ENCODE peak calls at places on chromosomes 6 and 20, in seven cellular contexts. E, J, V, R, F, U and G are unnamed samples.

GRCh38 chr20:40332167-40332566 is 356.9 kb downstream of the MAFB start:
- DNase-seq in J (no peak), F (no peak), E (no peak), V (no peak), R (no peak), U (no peak), G (no peak)

GRCh38 chr20:60718743-60719142 is 533.3 kb upstream of the CDH4 start:
- DNase-seq in U (no peak), J (no peak), E (no peak), V (no peak), F (no peak), R (no peak), G (no peak)

GRCh38 chr6:116450769-116451740 is 10.1 kb upstream of the CALHM6 start:
- DNase-seq in V (no peak), R (no peak), J (no peak), E (no peak), U (no peak), F (peak), G (peak)

GRCh38 chr20:2382833-2383232 is 2.1 kb downstream of the TGM6 start:
- DNase-seq in R (no peak), F (no peak), J (no peak), E (no peak), V (no peak), U (no peak), G (no peak)

GRCh38 chr20:49781676-49782075 is 31.0 kb upstream of the SLC9A8 start:
- DNase-seq in F (no peak), V (no peak), E (no peak), J (no peak), R (no peak), U (no peak), G (no peak)

GRCh38 chr20:14921546-14921945 is 584.1 kb upstream of the FLRT3 start:
- DNase-seq in R (no peak), J (no peak), E (no peak), U (no peak), V (no peak), F (no peak), G (no peak)

GRCh38 chr6:129555206-129555832 is 154.7 kb downstream of the ARHGAP18 start:
- DNase-seq in E (no peak), J (peak), F (no peak), R (no peak), V (no peak), U (no peak), G (no peak)

GRCh38 chr6:109526905-109527628 is 44.0 kb upstream of the ZBTB24 start:
- DNase-seq in F (peak), V (peak), R (peak), J (no peak), U (no peak), E (peak), G (peak)

GRCh38 chr20:17518339-17519052 is 12.7 kb downstream of the BFSP1 start:
- DNase-seq in V (no peak), E (no peak), U (no peak), R (no peak), J (no peak), F (no peak), G (no peak)

GRCh38 chr20:24134284-24134683 is 145.7 kb upstream of the GGTLC1 start:
- DNase-seq in V (no peak), E (no peak), J (no peak), R (no peak), U (no peak), F (no peak), G (peak)

GRCh38 chr6:107555449-107555848 is 65.5 kb downstream of the SOBP start:
- DNase-seq in F (no peak), E (no peak), R (no peak), U (no peak), J (no peak), V (no peak), G (no peak)

GRCh38 chr20:58179432-58180099 is 48.9 kb downstream of the ANKRD60 start:
- DNase-seq in E (peak), R (peak), U (no peak), V (no peak), J (no peak), F (peak), G (no peak)

GRCh38 chr6:116385462-116385807 is 14.7 kb downstream of the DSE start:
- DNase-seq in U (no peak), J (no peak), E (no peak), R (no peak), F (no peak), V (no peak), G (no peak)

GRCh38 chr6:122284848-122285247 is 114.6 kb upstream of the HSF2 start:
- DNase-seq in J (no peak), E (no peak), F (no peak), R (no peak), U (no peak), V (no peak), G (no peak)

GRCh38 chr6:43076928-43077809 is 1.1 kb downstream of the PTK7 start:
- DNase-seq in R (no peak), F (no peak), V (no peak), U (peak), J (no peak), E (no peak), G (no peak)

GRCh38 chr6:24918641-24919403 is 16.9 kb downstream of the RIPOR2 start:
- DNase-seq in V (no peak), E (no peak), J (no peak), R (no peak), U (no peak), F (peak), G (peak)

GRCh38 chr6:85640806-85641205 is 1.9 kb downstream of the SYNCRIP start:
- DNase-seq in J (no peak), V (no peak), F (no peak), E (no peak), R (no peak), U (no peak), G (no peak)

GRCh38 chr20:3239026-3239866 is at the start of gene SLC4A11:
- DNase-seq in R (no peak), U (no peak), E (peak), J (no peak), V (no peak), F (peak), G (no peak)

GRCh38 chr6:142075516-142076101 is 57.1 kb upstream of the GJE1 start:
- DNase-seq in V (no peak), E (no peak), U (no peak), R (no peak), F (peak), J (no peak), G (no peak)

GRCh38 chr20:36262440-36262839 is 26.2 kb downstream of the AAR2 start:
- DNase-seq in E (no peak), R (no peak), J (no peak), V (no peak), F (no peak), U (no peak), G (no peak)

GRCh38 chr6:15274696-15275387 is 29.0 kb downstream of the JARID2 start:
- DNase-seq in U (no peak), V (no peak), E (no peak), F (no peak), J (no peak), R (no peak), G (no peak)

GRCh38 chr6:168150551-168151444 is 71.8 kb upstream of the FRMD1 start:
- DNase-seq in F (no peak), R (no peak), V (no peak), E (no peak), J (no peak), U (peak), G (peak)

GRCh38 chr6:144736763-144737162 is 451.6 kb downstream of the UTRN start:
- DNase-seq in J (no peak), R (no peak), F (no peak), V (no peak), U (no peak), E (no peak), G (no peak)

GRCh38 chr20:36066777-36067176 is 87.8 kb upstream of the EPB41L1 start:
- DNase-seq in E (no peak), R (no peak), J (no peak), F (no peak), U (no peak), V (no peak), G (no peak)

GRCh38 chr6:16333580-16333979 is 95.2 kb downstream of the GMPR start:
- DNase-seq in R (no peak), E (no peak), F (no peak), U (no peak), V (no peak), J (no peak), G (peak)

GRCh38 chr6:67394254-67394653 is 1240.8 kb upstream of the ADGRB3 start:
- DNase-seq in F (no peak), V (no peak), J (no peak), E (no peak), R (no peak), U (no peak), G (no peak)

GRCh38 chr6:143441680-143442359 is 8.7 kb downstream of the ADAT2 start:
- DNase-seq in J (no peak), V (no peak), F (no peak), E (peak), R (no peak), U (no peak), G (no peak)

GRCh38 chr6:108361312-108361932 is 66.6 kb downstream of the AFG1L start:
- DNase-seq in U (no peak), V (no peak), R (no peak), J (no peak), E (no peak), F (no peak), G (no peak)

GRCh38 chr20:36104856-36105255 is 49.7 kb upstream of the EPB41L1 start:
- DNase-seq in J (no peak), R (no peak), E (no peak), F (no peak), V (no peak), U (no peak), G (no peak)

GRCh38 chr6:68197356-68197755 is 437.7 kb upstream of the ADGRB3 start:
- DNase-seq in V (no peak), E (no peak), J (no peak), R (no peak), F (no peak), U (no peak), G (no peak)

GRCh38 chr20:50844430-50845100 is 49.7 kb downstream of the BCAS4 start:
- DNase-seq in J (peak), E (peak), R (no peak), F (peak), U (peak), V (peak), G (no peak)

GRCh38 chr6:164911873-164912580 is 397.4 kb downstream of the C6orf118 start:
- DNase-seq in V (no peak), E (no peak), J (no peak), R (no peak), F (no peak), U (no peak), G (peak)

GRCh38 chr20:62571667-62572344 is 70.5 kb upstream of the SLCO4A1 start:
- DNase-seq in J (no peak), V (no peak), U (no peak), R (no peak), F (peak), E (no peak), G (no peak)

GRCh38 chr6:158051968-158052367 is 70.3 kb downstream of the SYNJ2 start:
- DNase-seq in F (no peak), R (no peak), V (no peak), U (no peak), E (no peak), J (no peak), G (no peak)